ENCODE peak calls at places on chromosomes 13 and 19, in four cellular contexts. I is stimulated activated CD4-positive, alpha-beta T cell treated with anti-CD3 and anti-CD28 coated beads, Interleukin-15, amount 100 ng/mL, for 1 hour; R is EH; X is iris pigment epithelial cell. D is an unnamed sample.

GRCh38 chr13:79631260-79631659 is 150.3 kb downstream of the NDFIP2 start:
- DNase-seq in X (peak), R (peak), I (no peak), D (no peak)

GRCh38 chr19:17424743-17425365 is 5.0 kb downstream of the MVB12A start:
- DNase-seq in R (peak), I (no peak), X (peak), D (no peak)

GRCh38 chr19:4025317-4025716 is 17.8 kb downstream of the PIAS4 start:
- DNase-seq in X (no peak), I (no peak), R (no peak), D (no peak)

GRCh38 chr13:76023644-76024043 is 387.5 kb downstream of the LMO7 start:
- DNase-seq in I (no peak), X (no peak), R (peak), D (no peak)

GRCh38 chr13:91133941-91134772 is 213.3 kb upstream of the MIR17HG start:
- DNase-seq in I (no peak), R (peak), X (peak), D (no peak)

GRCh38 chr19:28184997-28185396 is 1028.0 kb downstream of the UQCRFS1 start:
- DNase-seq in R (no peak), X (no peak), I (no peak), D (no peak)

GRCh38 chr19:15421726-15422260 is 3.0 kb upstream of the AKAP8L start:
- DNase-seq in R (no peak), I (no peak), X (no peak), D (no peak)

GRCh38 chr13:107347641-107348369 is 779.9 kb upstream of the ARGLU1 start:
- DNase-seq in I (no peak), X (peak), R (no peak), D (no peak)

GRCh38 chr19:58398087-58398486 is 2.6 kb downstream of the RNF225 start:
- DNase-seq in I (no peak), R (no peak), X (no peak), D (no peak)

GRCh38 chr19:38736036-38736412 is 8.2 kb downstream of the CAPN12 start:
- DNase-seq in I (no peak), X (no peak), R (peak), D (no peak)